ENCODE peak calls at places on chromosomes 11 and 22, in seven cellular contexts. Q, Y, H, X, I, J and K are unnamed samples.

GRCh38 chr11:15625691-15626090 is 511.0 kb downstream of the INSC start:
- DNase-seq in I (no peak), J (no peak), X (no peak), H (no peak), Q (no peak), Y (no peak), K (no peak)

GRCh38 chr11:73343076-73343833 is 32.9 kb upstream of the RELT start:
- DNase-seq in H (peak), Q (no peak), J (no peak), X (no peak), Y (no peak), I (no peak), K (no peak)

GRCh38 chr22:45318168-45318557 is 8.4 kb downstream of the FAM118A start:
- DNase-seq in J (no peak), Y (peak), I (no peak), Q (no peak), H (peak), X (peak), K (no peak)

GRCh38 chr11:42473116-42473515 is 838.7 kb upstream of the API5 start:
- DNase-seq in H (no peak), X (no peak), Q (no peak), I (no peak), Y (no peak), J (no peak), K (no peak)

GRCh38 chr11:257766-258493 is 20.3 kb upstream of the NLRP6 start:
- DNase-seq in Q (no peak), H (no peak), I (no peak), X (no peak), Y (no peak), J (peak), K (no peak)

GRCh38 chr11:72069787-72070251 is 10.5 kb downstream of the NUMA1 start:
- DNase-seq in Q (peak), X (peak), Y (peak), I (no peak), J (peak), H (peak), K (no peak)

GRCh38 chr11:110599207-110599606 is 113.0 kb downstream of the ARHGAP20 start:
- DNase-seq in Q (no peak), J (no peak), H (no peak), I (no peak), X (no peak), Y (no peak), K (no peak)

GRCh38 chr11:44708063-44708462 is 18.7 kb upstream of the TSPAN18 start:
- DNase-seq in H (no peak), X (no peak), Q (no peak), J (no peak), I (no peak), Y (no peak), K (no peak)

GRCh38 chr22:36641902-36642640 is 61.5 kb downstream of the CACNG2 start:
- DNase-seq in H (no peak), J (no peak), Q (peak), I (no peak), Y (no peak), X (no peak), K (no peak)

GRCh38 chr11:71182791-71183556 is 69.4 kb downstream of the SHANK2 start:
- DNase-seq in Q (no peak), I (no peak), Y (no peak), J (no peak), X (no peak), H (no peak), K (no peak)

GRCh38 chr22:47071078-47071811 is 308.8 kb downstream of the TBC1D22A start:
- DNase-seq in Q (no peak), J (no peak), Y (no peak), I (no peak), X (no peak), H (peak), K (no peak)

GRCh38 chr22:25409240-25409639 is 155.2 kb upstream of the GRK3 start:
- DNase-seq in I (no peak), Q (no peak), H (no peak), Y (no peak), J (no peak), X (peak), K (no peak)

GRCh38 chr22:39188809-39189208 is 36.3 kb upstream of the CBX7 start:
- DNase-seq in Y (no peak), H (peak), J (no peak), X (no peak), Q (no peak), I (no peak), K (no peak)

GRCh38 chr11:41978951-41979350 is 519.5 kb upstream of the LRRC4C start:
- DNase-seq in X (no peak), Y (no peak), H (no peak), I (no peak), Q (no peak), J (no peak), K (no peak)

GRCh38 chr11:130636672-130637463 is 188.4 kb downstream of the ADAMTS15 start:
- DNase-seq in H (no peak), Q (peak), I (no peak), Y (no peak), X (no peak), J (peak), K (no peak)

GRCh38 chr22:46146329-46146728 is 4.0 kb upstream of the PPARA start:
- DNase-seq in X (no peak), Y (no peak), I (no peak), H (no peak), Q (no peak), J (no peak), K (no peak)

GRCh38 chr11:19828382-19829108 is 115.9 kb downstream of the NAV2 start:
- DNase-seq in I (no peak), Y (no peak), X (no peak), Q (no peak), J (no peak), H (no peak), K (no peak)

GRCh38 chr22:25899566-25899965 is 157.6 kb downstream of the MYO18B start:
- DNase-seq in H (no peak), I (no peak), Y (no peak), J (no peak), X (no peak), Q (no peak), K (no peak)

GRCh38 chr11:3807856-3808845 is at the start of gene PGAP2:
- DNase-seq in Q (peak), I (peak), Y (peak), J (peak), H (peak), X (peak), K (peak)

GRCh38 chr11:69493931-69494821 is 12.7 kb downstream of the LINC01488 start:
- DNase-seq in I (no peak), J (no peak), H (no peak), X (no peak), Y (no peak), Q (no peak), K (no peak)

GRCh38 chr11:1302461-1303073 is 6.9 kb downstream of the TOLLIP start:
- DNase-seq in J (peak), Q (no peak), H (peak), Y (no peak), X (peak), I (no peak), K (peak)

GRCh38 chr22:25388415-25388814 is 169.0 kb downstream of the CRYBB2 start:
- DNase-seq in X (no peak), H (no peak), Q (no peak), J (no peak), I (no peak), Y (no peak), K (no peak)

GRCh38 chr11:134750619-134751018 is 338.6 kb upstream of the B3GAT1 start:
- DNase-seq in X (no peak), Y (no peak), Q (no peak), I (no peak), J (no peak), H (no peak), K (peak)

GRCh38 chr11:106706355-106706754 is 311.9 kb downstream of the GUCY1A2 start:
- DNase-seq in X (no peak), Q (peak), J (no peak), Y (no peak), I (no peak), H (no peak), K (no peak)

DNA sequence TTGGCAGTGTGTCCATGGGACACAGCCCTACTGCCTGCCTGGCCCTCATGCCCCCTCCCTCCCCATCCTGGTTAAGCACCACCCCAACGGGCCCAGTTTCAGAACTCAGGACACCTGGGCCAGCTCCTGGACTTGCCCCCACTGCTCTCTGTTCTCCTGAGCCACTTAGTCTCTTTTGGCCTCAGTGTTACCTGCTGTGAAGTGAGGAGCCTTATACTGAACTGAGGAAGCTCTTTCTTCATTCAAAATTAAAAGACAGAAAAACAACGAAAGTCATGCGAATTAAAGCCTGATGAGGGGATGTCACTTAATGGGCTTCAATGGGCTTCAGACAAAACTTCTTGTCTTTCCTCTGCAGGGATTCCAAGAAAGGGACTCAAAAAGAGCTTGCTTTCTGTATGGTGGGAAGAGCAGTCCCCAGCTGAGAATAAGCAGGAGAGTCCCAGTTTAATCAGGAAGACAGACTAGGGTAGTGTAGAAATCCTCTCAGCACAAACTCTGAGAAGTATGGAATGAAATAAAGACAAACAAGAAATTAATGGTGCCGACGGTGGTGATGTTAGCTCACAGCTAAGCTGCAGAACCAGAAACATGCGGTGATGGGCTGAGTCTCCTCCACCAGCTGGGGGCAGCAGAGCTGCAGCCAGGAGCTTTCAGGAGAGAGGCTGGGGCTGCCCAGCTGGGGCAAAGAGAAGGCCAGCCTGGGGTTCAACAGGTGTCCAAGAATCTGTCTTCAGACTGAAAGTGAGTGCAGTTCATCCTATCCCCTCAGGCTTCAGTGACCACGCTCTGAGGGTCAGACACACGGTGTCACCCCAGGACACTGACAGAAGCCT is 101.0 kb downstream of the GGTLC2 start:
- DNase-seq in J (peak), X (no peak), H (peak), I (peak), Y (no peak), Q (peak), K (no peak)
- TF ChIP-seq CTCF in J (peak), X (no peak), H (peak), I (peak), Y (peak), Q (peak), K (peak)

GRCh38 chr11:104529213-104529612 is 365.3 kb upstream of the PDGFD start:
- DNase-seq in J (no peak), H (no peak), Q (no peak), I (no peak), Y (no peak), X (no peak), K (no peak)

GRCh38 chr11:104534268-104534667 is 364.0 kb downstream of the CASP12 start:
- DNase-seq in Q (peak), X (no peak), Y (no peak), I (no peak), J (no peak), H (no peak), K (no peak)

GRCh38 chr11:104529916-104530315 is 366.0 kb upstream of the PDGFD start:
- DNase-seq in Q (no peak), H (no peak), Y (no peak), X (no peak), I (no peak), J (no peak), K (no peak)

GRCh38 chr11:104531894-104532293 is 366.4 kb downstream of the CASP12 start:
- DNase-seq in Q (no peak), X (no peak), Y (no peak), J (no peak), I (no peak), H (no peak), K (no peak)

DNA sequence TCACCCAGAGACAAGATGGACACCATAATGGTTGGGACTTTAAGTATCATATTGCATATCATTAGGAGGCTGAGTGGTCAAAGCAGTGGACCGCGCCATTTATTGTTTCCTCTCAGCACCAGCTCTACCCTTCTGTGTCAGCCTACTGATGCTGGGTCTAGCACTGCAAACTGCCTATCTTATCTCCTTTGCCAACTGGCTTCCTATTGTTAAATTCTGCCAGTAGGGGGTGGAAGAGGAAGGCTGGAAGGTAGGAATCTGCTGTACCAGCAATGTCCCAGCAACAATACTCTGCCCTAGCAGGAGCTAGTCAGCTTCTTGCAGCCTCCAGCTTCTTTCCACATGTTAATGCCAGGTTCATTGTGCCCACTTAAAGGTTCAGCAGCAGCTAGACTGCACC is 367.1 kb upstream of the PDGFD start:
- DNase-seq in H (no peak), X (no peak), I (no peak), Y (no peak), J (peak), Q (peak), K (no peak)
- TF ChIP-seq CTCF in H (no peak), X (no peak), I (no peak), Y (peak), J (peak), Q (no peak), K (peak)

GRCh38 chr11:46903846-46904245 is 14.5 kb downstream of the LRP4 start:
- DNase-seq in I (no peak), J (no peak), H (no peak), Q (no peak), Y (no peak), X (no peak), K (no peak)
- TF ChIP-seq CTCF in I (no peak), J (no peak), H (no peak), Q (no peak), Y (no peak), X (no peak), K (no peak)

DNA sequence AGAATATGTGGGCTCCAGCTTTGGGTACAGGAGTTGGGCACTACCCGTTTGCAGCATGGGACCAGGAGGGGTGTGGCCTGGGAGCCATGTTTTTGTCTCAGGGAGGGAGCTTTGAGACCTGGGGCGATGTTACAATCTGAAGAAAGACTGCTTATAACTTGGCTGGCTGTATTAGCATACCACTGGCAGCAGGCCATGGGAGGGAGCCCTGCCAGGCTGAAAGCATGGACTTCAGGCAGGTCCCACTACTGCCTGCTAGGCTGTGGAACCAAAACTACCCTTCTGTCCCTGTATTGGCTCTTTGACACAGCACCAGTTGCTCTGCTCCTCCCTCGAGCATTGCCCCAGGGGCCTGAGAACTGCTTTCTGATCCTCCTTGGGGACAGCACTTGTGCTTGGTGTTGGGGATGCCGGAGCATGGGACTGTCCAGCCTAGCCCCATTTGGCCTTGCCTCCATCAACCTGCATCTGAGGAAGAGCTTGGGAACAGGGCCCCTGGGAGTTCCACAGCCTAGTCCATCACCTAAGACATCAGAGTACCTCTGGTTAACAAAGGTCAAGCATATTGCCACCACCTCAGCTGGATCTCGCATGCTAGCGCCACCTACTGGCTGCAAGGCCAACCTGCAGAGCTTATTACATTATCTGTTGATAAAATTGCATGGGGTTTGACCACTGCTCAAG is 217.4 kb downstream of the SBF2 start:
- DNase-seq in H (peak), I (no peak), X (no peak), Y (no peak), J (peak), Q (peak), K (no peak)
- TF ChIP-seq CTCF in H (peak), I (peak), X (no peak), Y (peak), J (peak), Q (no peak), K (peak)

DNA sequence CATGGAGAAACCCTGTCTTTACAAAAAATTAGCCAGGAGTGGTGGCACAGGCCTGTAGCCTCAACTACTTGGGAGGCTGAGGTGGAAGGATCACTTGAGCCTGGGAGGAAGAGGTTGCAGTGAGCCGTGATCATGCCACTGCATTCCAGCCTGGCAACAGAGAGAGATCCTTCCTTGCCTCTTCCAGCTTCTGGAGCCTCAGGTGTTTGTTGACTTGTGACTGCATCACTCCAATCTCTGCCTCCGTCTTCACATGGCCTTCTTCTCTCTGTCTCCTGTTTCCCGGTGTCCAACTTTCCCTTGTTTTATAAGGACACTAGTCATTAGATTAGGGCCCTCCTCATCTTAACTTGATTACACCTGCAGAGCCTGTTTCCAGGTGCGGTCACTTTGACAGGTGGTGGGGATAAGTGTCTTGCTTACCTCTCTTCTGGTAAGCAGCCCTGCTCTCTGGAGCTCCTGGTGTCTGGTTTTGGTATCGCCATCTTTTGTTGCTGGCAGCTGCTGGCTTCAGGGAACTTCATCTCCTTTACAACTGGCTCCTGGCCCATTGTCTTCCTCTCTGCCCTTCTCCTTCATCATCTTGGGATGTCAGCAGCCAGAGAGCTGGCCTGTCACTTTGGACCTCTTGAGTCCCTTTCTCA is 8.2 kb upstream of the USP2 start:
- DNase-seq in J (no peak), H (peak), I (no peak), Y (no peak), X (no peak), Q (no peak), K (no peak)
- TF ChIP-seq CTCF in J (peak), H (peak), I (peak), Y (peak), X (no peak), Q (no peak), K (peak)

DNA sequence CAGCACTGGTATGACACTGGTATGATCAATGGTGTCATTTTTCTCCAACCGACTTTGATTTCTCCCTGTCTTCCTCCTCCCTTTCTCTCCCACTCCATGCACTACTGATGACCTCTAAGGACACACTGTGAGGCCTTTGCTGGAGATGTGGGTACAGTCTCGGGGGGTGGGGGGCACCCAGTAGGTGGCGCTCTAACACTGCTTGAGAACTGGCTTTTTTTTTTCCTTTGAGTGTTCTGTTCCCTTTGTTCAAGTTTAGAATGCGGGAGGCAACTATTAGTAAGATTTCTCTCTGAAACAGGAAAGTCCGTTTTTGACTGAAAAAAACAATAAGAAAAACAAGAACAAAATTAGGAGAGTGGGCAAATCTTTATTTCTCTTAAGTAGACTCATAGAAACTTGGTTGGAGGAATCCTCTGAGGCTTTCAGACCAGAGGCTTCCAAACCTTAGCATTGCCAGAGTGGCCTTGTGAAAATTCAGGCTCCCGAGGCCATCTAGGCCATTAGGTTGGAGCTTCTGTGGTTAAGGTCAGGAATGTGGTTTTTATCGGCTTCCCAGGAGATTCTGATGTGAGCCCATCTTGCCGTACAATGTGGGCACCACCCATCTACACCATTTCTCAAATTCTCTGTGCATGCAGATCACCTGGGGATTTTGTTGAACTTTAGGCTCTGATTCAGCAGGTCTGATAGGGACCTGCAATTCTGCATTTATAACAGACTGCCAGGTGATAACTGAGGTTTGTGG is 43.2 kb downstream of the PANX1 start:
- DNase-seq in I (no peak), H (peak), Y (no peak), X (no peak), Q (peak), J (peak), K (no peak)
- TF ChIP-seq CTCF in I (peak), H (peak), Y (peak), X (no peak), Q (peak), J (peak), K (peak)

GRCh38 chr11:104329043-104329442 is 165.1 kb upstream of the PDGFD start:
- DNase-seq in H (no peak), X (no peak), I (no peak), Y (no peak), J (no peak), Q (no peak), K (no peak)

GRCh38 chr11:104337273-104337672 is 173.3 kb upstream of the PDGFD start:
- DNase-seq in X (no peak), Q (no peak), Y (no peak), I (no peak), J (no peak), H (no peak), K (no peak)

GRCh38 chr11:104332110-104332509 is 168.2 kb upstream of the PDGFD start:
- DNase-seq in J (peak), X (no peak), I (no peak), Y (no peak), Q (peak), H (peak), K (no peak)

GRCh38 chr11:104338186-104338585 is 174.2 kb upstream of the PDGFD start:
- DNase-seq in H (no peak), I (no peak), Q (no peak), Y (no peak), X (no peak), J (no peak), K (no peak)

DNA sequence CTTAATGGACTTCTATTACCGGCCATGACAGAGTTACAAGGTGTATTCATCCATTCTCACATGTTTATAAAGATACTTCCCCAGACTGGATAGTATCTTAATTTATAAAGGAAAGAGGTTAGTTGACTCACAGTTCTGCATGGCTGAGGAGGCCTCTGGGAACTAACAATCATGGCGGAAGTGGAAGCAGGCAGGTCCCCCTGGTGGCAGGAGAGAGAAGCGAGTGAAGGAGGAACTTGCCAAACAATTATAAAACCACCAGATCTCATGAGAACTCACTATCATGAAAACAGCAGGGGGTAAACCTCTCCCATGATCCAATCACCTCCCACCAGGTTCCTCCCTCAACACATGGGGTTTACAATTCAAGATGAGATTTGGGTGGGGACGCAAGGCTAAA is 170.0 kb upstream of the PDGFD start:
- DNase-seq in Q (peak), X (no peak), Y (no peak), I (no peak), J (peak), H (no peak), K (no peak)
- TF ChIP-seq CTCF in Q (no peak), X (no peak), Y (peak), I (peak), J (no peak), H (no peak), K (peak)